ENCODE peak calls at places on chromosomes 13 and 19, in seven cellular contexts. F is neuronal stem cell, C is mesendoderm, Y is IMR-90, Z is H1, H is trophoblast cell, E is mesenchymal stem cell. N is an unnamed sample.

GRCh38 chr19:48362716-48363499 is 832 bp downstream of the TMEM143 start:
- DNase-seq in F (peak; percentile 90), C (peak; percentile 98), Y (peak; percentile 91), Z (peak; percentile 92), H (peak; percentile 98), E (peak; percentile 95), N (peak; percentile 98)

GRCh38 chr13:99178636-99179035 is 22.0 kb upstream of the UBAC2 start:
- DNase-seq in F (no peak), C (no peak), Y (no peak), Z (no peak), H (no peak), E (peak; percentile 18), N (no peak)

GRCh38 chr19:3732108-3732507 is 23.9 kb downstream of the TJP3 start:
- DNase-seq in F (no peak), C (no peak), Y (no peak), Z (no peak), H (no peak), E (no peak), N (no peak)

GRCh38 chr19:23822735-23823134 is 64.0 kb upstream of the ZNF681 start:
- DNase-seq in F (no peak), C (peak; percentile 32), Y (no peak), Z (no peak), H (peak; percentile 85), E (no peak), N (no peak)

GRCh38 chr19:17248011-17248776 is 2.5 kb upstream of the NR2F6 start:
- DNase-seq in F (no peak), C (peak; percentile 79), Y (no peak), Z (no peak), H (peak; percentile 60), E (peak; percentile 32), N (peak; percentile 90)

GRCh38 chr19:49387936-49388372 is at the start of gene KASH5:
- DNase-seq in F (no peak), C (no peak), Y (peak; percentile 8), Z (no peak), H (peak; percentile 95), E (no peak), N (no peak)

GRCh38 chr19:14530005-14530348 is 583 bp downstream of the TECR start:
- DNase-seq in F (no peak), C (peak; percentile 45), Y (no peak), Z (no peak), H (peak; percentile 68), E (no peak), N (no peak)

GRCh38 chr13:106768991-106769390 is 201.1 kb upstream of the ARGLU1 start:
- DNase-seq in F (no peak), C (no peak), Y (no peak), Z (no peak), H (no peak), E (no peak), N (no peak)

GRCh38 chr19:47067215-47067847 is 18.9 kb upstream of the TMEM160 start:
- DNase-seq in F (no peak), C (no peak), Y (no peak), Z (no peak), H (no peak), E (no peak), N (no peak)

GRCh38 chr19:48836089-48837017 is at the start of gene HSD17B14:
- DNase-seq in F (peak; percentile 81), C (peak; percentile 88), Y (no peak), Z (peak; percentile 64), H (peak; percentile 27), E (peak; percentile 90), N (peak; percentile 95)

GRCh38 chr19:35995655-35995993 is 636 bp downstream of the SDHAF1 start:
- DNase-seq in F (no peak), C (peak; percentile 82), Y (peak; percentile 8), Z (no peak), H (peak; percentile 51), E (peak; percentile 46), N (peak; percentile 77)

GRCh38 chr13:31775686-31776085 is 36.4 kb downstream of the RXFP2 start:
- DNase-seq in F (no peak), C (no peak), Y (no peak), Z (no peak), H (no peak), E (no peak), N (no peak)

GRCh38 chr19:11479470-11480080 is 1.3 kb downstream of the ELAVL3 start:
- DNase-seq in F (peak; percentile 50), C (peak; percentile 78), Y (no peak), Z (peak; percentile 67), H (no peak), E (no peak), N (peak; percentile 92)

GRCh38 chr19:4386038-4386782 is 14.1 kb downstream of the SH3GL1 start:
- DNase-seq in F (no peak), C (no peak), Y (peak; percentile 53), Z (no peak), H (no peak), E (no peak), N (no peak)

GRCh38 chr13:45162821-45163220 is 38.0 kb downstream of the KCTD4 start:
- DNase-seq in F (no peak), C (no peak), Y (peak; percentile 95), Z (no peak), H (no peak), E (peak; percentile 85), N (no peak)

GRCh38 chr13:76020421-76020955 is 384.4 kb downstream of the LMO7 start:
- DNase-seq in F (no peak), C (no peak), Y (no peak), Z (no peak), H (no peak), E (no peak), N (no peak)

DNA sequence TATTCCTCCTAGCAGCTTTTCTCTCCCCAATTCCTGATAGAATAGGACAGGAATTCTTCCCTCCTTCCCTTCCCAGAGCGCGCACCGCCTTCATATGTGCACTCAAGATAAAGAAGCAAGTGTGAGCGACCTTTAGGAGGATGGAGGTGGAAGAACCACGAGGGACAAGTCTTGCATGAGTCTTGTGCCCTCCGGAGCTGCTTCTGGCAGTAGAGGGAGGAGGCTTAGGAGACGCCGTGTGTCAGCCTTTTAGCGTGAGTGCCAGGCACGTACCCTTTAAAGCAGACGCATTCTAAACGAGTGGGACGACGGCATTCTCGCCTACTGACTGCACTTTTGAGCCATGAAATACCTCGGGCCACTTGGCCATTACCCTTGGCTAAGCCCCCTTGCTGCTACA is 95.4 kb upstream of the RAP2A start:
- DNase-seq in F (no peak), C (no peak), Y (no peak), Z (no peak), H (no peak), E (no peak), N (no peak)
- H4K8ac ChIP-seq in F (no peak overlapping the region), C (no peak overlapping the region), Y (peak overlapping the region; percentile 58), Z (no peak overlapping the region), H (no peak overlapping the region), E (no peak overlapping the region), N (no peak overlapping the region)

DNA sequence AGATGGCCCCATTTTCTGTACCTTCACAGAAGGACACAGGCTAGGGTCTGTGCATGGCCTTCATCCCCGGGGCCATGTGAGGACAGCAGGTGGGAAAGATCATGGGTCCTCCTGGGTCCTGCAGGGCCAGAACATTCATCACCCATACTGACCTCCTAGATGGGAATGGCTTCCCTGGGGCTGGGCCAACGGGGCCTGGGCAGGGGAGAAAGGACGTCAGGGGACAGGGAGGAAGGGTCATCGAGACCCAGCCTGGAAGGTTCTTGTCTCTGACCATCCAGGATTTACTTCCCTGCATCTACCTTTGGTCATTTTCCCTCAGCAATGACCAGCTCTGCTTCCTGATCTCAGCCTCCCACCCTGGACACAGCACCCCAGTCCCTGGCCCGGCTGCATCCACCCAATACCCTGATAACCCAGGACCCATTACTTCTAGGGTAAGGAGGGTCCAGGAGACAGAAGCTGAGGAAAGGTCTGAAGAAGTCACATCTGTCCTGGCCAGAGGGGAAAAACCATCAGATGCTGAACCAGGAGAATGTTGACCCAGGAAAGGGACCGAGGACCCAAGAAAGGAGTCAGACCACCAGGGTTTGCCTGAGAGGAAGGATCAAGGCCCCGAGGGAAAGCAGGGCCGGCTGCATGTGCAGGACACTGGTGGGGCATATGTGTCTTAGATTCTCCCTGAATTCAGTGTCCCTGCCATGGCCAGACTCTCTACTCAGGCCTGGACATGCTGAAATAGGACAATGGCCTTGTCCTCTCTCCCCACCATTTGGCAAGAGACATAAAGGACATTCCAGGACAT is 7.0 kb upstream of the CEACAM7 start:
- DNase-seq in F (no peak), C (no peak), Y (no peak), Z (no peak), H (no peak), E (no peak), N (peak; percentile 7)
- H3K23ac ChIP-seq in F (no peak overlapping the region), C (no peak overlapping the region), Y (no peak overlapping the region), Z (no peak overlapping the region), H (no peak overlapping the region), E (no peak overlapping the region), N (no peak overlapping the region)

GRCh38 chr13:27483421-27483820 is 33.1 kb upstream of the MTIF3 start:
- DNase-seq in F (no peak), C (no peak), Y (no peak), Z (no peak), H (no peak), E (no peak), N (no peak)

GRCh38 chr13:27481766-27482165 is 31.4 kb upstream of the MTIF3 start:
- DNase-seq in F (peak; percentile 56), C (peak; percentile 84), Y (peak; percentile 10), Z (peak; percentile 58), H (peak; percentile 63), E (peak; percentile 22), N (peak; percentile 88)

GRCh38 chr13:27476943-27477681 is 26.7 kb upstream of the MTIF3 start:
- DNase-seq in F (no peak), C (no peak), Y (peak; percentile 50), Z (no peak), H (no peak), E (peak; percentile 44), N (no peak)

GRCh38 chr13:27487776-27488175 is 37.4 kb upstream of the MTIF3 start:
- DNase-seq in F (no peak), C (no peak), Y (no peak), Z (no peak), H (no peak), E (no peak), N (no peak)

DNA sequence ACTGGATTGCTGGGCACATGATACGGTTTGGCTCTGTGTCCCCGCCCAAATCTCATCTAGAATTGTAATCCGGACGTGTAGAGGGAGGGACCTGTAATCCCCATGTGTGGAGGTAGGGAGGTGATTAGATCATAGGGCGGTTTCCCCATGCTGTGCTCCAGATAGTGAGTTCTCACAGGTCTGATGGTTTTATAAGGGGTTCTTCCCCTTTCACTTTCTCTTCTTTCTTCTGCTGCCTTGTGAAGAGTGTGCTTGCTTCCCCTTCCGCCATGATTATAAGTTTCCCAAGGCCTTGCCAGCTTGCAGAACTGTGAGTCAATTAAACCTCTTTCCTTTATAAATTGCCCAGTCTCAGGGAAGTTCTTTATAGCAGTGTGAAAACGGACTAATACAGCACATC is 32.6 kb upstream of the MTIF3 start:
- DNase-seq in F (no peak), C (no peak), Y (no peak), Z (no peak), H (peak; percentile 2), E (no peak), N (no peak)
- H2BK5ac ChIP-seq in F (no peak overlapping the region), C (no peak overlapping the region), Y (no peak overlapping the region), Z (no peak overlapping the region), H (no peak overlapping the region), E (no peak overlapping the region), N (no peak overlapping the region)

DNA sequence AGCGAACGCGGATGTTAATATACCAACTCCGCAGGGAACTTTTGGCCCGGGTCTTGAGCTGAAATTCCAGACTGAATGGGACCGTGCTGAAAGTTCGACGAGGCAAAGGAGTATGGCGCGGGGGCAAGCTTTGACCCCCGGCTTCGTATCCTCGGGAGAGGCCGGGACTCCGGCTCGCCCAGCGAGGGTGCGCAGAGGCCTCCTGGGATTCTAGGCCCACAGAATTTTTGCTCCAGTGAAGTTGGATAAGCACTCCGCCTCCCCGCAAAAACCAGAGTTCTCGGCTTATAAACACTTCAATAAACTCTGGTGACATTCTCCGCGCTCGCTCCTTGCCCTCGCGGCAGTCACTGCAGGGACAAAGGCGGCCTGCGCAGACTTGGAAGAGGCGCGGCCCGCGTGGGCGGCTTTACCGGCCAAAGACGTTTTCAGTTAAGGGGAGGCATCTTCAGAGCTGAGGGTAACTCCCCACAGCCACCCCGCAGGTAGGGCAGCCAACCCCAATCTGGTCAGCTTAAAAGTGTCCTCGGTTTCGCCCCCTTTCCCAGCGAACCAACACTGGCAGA is 112.6 kb downstream of the KCNRG start:
- DNase-seq in F (peak; percentile 60), C (peak; percentile 46), Y (no peak), Z (no peak), H (no peak), E (no peak), N (peak; percentile 56)
- H4K8ac ChIP-seq in F (peak overlapping the region; percentile 29), C (no peak overlapping the region), Y (peak overlapping the region; percentile 39), Z (no peak overlapping the region), H (no peak overlapping the region), E (peak overlapping the region; percentile 89), N (no peak overlapping the region)

N was measured in H9.